ENCODE peak calls at places on chromosomes 1 and 21, in four cellular contexts. One of them, this sample, is unnamed. For H3K4me1, the result is how much of the 10 kb centered on the place peaks cover.

GRCh38 chr1:152654110-152654509 is 9.1 kb upstream of the LCE2D start:
- DNase-seq in SK-N-SH: peak
- DNase-seq in body of pancreas: peak
- DNase-seq in fibroblast of lung: peak
- DNase-seq in this sample: peak

GRCh38 chr21:37945036-37945435 is 28.8 kb upstream of the KCNJ6 start:
- DNase-seq in fibroblast of lung: no peak
- DNase-seq in body of pancreas: no peak
- DNase-seq in SK-N-SH: no peak
- DNase-seq in this sample: no peak

GRCh38 chr1:22922640-22923039 is 50.0 kb downstream of the LACTBL1 start:
- DNase-seq in SK-N-SH: no peak
- DNase-seq in fibroblast of lung: peak
- DNase-seq in body of pancreas: no peak
- DNase-seq in this sample: no peak

GRCh38 chr1:178938959-178939317 is 68.1 kb upstream of the ANGPTL1 start:
- DNase-seq in SK-N-SH: no peak
- DNase-seq in fibroblast of lung: peak
- DNase-seq in body of pancreas: peak
- DNase-seq in this sample: no peak

GRCh38 chr1:200866521-200866920 is 6.3 kb upstream of the GPR25 start:
- DNase-seq in body of pancreas: no peak
- DNase-seq in SK-N-SH: no peak
- DNase-seq in fibroblast of lung: peak
- DNase-seq in this sample: no peak

GRCh38 chr1:159175571-159175970 is 4.2 kb downstream of the CADM3 start:
- DNase-seq in body of pancreas: no peak
- DNase-seq in fibroblast of lung: no peak
- DNase-seq in SK-N-SH: no peak
- DNase-seq in this sample: no peak

GRCh38 chr1:6359568-6360496 is 33.7 kb downstream of the ACOT7 start:
- DNase-seq in fibroblast of lung: peak
- DNase-seq in body of pancreas: peak
- DNase-seq in SK-N-SH: peak
- DNase-seq in this sample: peak

GRCh38 chr1:110312188-110313121 is 26.7 kb upstream of the RBM15 start:
- DNase-seq in SK-N-SH: peak
- DNase-seq in fibroblast of lung: peak
- DNase-seq in body of pancreas: peak
- DNase-seq in this sample: peak

GRCh38 chr1:206955476-206956312 is 9.4 kb upstream of the PIGR start:
- DNase-seq in fibroblast of lung: peak
- DNase-seq in body of pancreas: no peak
- DNase-seq in SK-N-SH: no peak
- DNase-seq in this sample: no peak

GRCh38 chr1:32765561-32766327 is 51.4 kb downstream of the YARS1 start:
- DNase-seq in body of pancreas: no peak
- DNase-seq in fibroblast of lung: no peak
- DNase-seq in SK-N-SH: peak
- DNase-seq in this sample: no peak

GRCh38 chr1:244066954-244067716 is 16.1 kb downstream of the ZBTB18 start:
- DNase-seq in body of pancreas: no peak
- DNase-seq in fibroblast of lung: no peak
- DNase-seq in SK-N-SH: no peak
- DNase-seq in this sample: no peak

GRCh38 chr1:91891486-91891885 is 5.5 kb upstream of the TGFBR3 start:
- DNase-seq in SK-N-SH: no peak
- DNase-seq in body of pancreas: no peak
- DNase-seq in fibroblast of lung: no peak
- DNase-seq in this sample: peak

GRCh38 chr1:9722378-9722749 is 70.8 kb downstream of the PIK3CD start:
- DNase-seq in SK-N-SH: no peak
- DNase-seq in body of pancreas: no peak
- DNase-seq in fibroblast of lung: no peak
- DNase-seq in this sample: no peak

GRCh38 chr1:4585216-4585615 is 69.2 kb upstream of the AJAP1 start:
- DNase-seq in SK-N-SH: peak
- DNase-seq in body of pancreas: peak
- DNase-seq in fibroblast of lung: no peak
- DNase-seq in this sample: peak

GRCh38 chr1:245155186-245156040 is 628 bp downstream of the KIF26B start:
- DNase-seq in body of pancreas: no peak
- DNase-seq in SK-N-SH: peak
- DNase-seq in fibroblast of lung: peak
- DNase-seq in this sample: peak

GRCh38 chr1:54376085-54377039 is 29.8 kb downstream of the SSBP3 start:
- DNase-seq in SK-N-SH: no peak
- DNase-seq in body of pancreas: no peak
- DNase-seq in fibroblast of lung: no peak
- DNase-seq in this sample: no peak

GRCh38 chr21:39014751-39015150 is 168.5 kb downstream of the PSMG1 start:
- DNase-seq in body of pancreas: no peak
- DNase-seq in SK-N-SH: no peak
- DNase-seq in fibroblast of lung: peak
- DNase-seq in this sample: no peak

GRCh38 chr1:27668808-27669723 is 2.9 kb downstream of the IFI6 start:
- DNase-seq in SK-N-SH: peak
- DNase-seq in fibroblast of lung: peak
- DNase-seq in body of pancreas: peak
- DNase-seq in this sample: peak

GRCh38 chr1:219541946-219542345 is 71.0 kb downstream of the ZC3H11B start:
- DNase-seq in fibroblast of lung: peak
- DNase-seq in body of pancreas: no peak
- DNase-seq in SK-N-SH: no peak
- DNase-seq in this sample: no peak

GRCh38 chr21:26920055-26920454 is 46.8 kb downstream of the ADAMTS5 start:
- DNase-seq in SK-N-SH: no peak
- DNase-seq in body of pancreas: no peak
- DNase-seq in fibroblast of lung: no peak
- DNase-seq in this sample: no peak

GRCh38 chr1:96473791-96474452 is 247.7 kb upstream of the PTBP2 start:
- DNase-seq in body of pancreas: no peak
- DNase-seq in SK-N-SH: no peak
- DNase-seq in fibroblast of lung: peak
- DNase-seq in this sample: no peak

GRCh38 chr1:47325530-47325929 is 8.1 kb upstream of the CMPK1 start:
- DNase-seq in fibroblast of lung: peak
- DNase-seq in SK-N-SH: no peak
- DNase-seq in body of pancreas: no peak
- DNase-seq in this sample: no peak

GRCh38 chr21:39136711-39137110 is 46.5 kb downstream of the PSMG1 start:
- DNase-seq in body of pancreas: no peak
- DNase-seq in SK-N-SH: no peak
- DNase-seq in fibroblast of lung: peak
- DNase-seq in this sample: no peak

GRCh38 chr1:65027699-65028358 is 61.5 kb upstream of the JAK1 start:
- DNase-seq in fibroblast of lung: peak
- DNase-seq in SK-N-SH: no peak
- DNase-seq in body of pancreas: peak
- DNase-seq in this sample: no peak

GRCh38 chr1:10196991-10197390 is 13.4 kb upstream of the KIF1B start:
- DNase-seq in fibroblast of lung: peak
- DNase-seq in SK-N-SH: no peak
- DNase-seq in body of pancreas: no peak
- DNase-seq in this sample: no peak

GRCh38 chr1:172109357-172109756 is 268.1 kb downstream of the DNM3 start:
- DNase-seq in body of pancreas: no peak
- DNase-seq in fibroblast of lung: no peak
- DNase-seq in SK-N-SH: peak
- DNase-seq in this sample: peak

GRCh38 chr1:107874221-107874620 is 90.8 kb downstream of the VAV3 start:
- DNase-seq in body of pancreas: no peak
- DNase-seq in SK-N-SH: no peak
- DNase-seq in fibroblast of lung: no peak
- DNase-seq in this sample: no peak

GRCh38 chr1:183090386-183091006 is 67.3 kb downstream of the LAMC1 start:
- DNase-seq in body of pancreas: peak
- DNase-seq in fibroblast of lung: peak
- DNase-seq in SK-N-SH: no peak
- DNase-seq in this sample: peak

GRCh38 chr21:42238185-42238934 is 19.4 kb downstream of the ABCG1 start:
- DNase-seq in SK-N-SH: no peak
- DNase-seq in fibroblast of lung: no peak
- DNase-seq in body of pancreas: no peak
- DNase-seq in this sample: no peak

GRCh38 chr21:16330340-16331319 is 600.8 kb downstream of the USP25 start:
- DNase-seq in SK-N-SH: peak
- DNase-seq in fibroblast of lung: peak
- DNase-seq in body of pancreas: peak
- DNase-seq in this sample: peak

GRCh38 chr1:119409731-119410130 is 5.2 kb upstream of the HSD3B2 start:
- DNase-seq in SK-N-SH: no peak
- DNase-seq in fibroblast of lung: peak
- DNase-seq in body of pancreas: no peak
- DNase-seq in this sample: no peak

GRCh38 chr1:207067185-207067584 is 14.1 kb downstream of the PFKFB2 start:
- DNase-seq in body of pancreas: no peak
- DNase-seq in SK-N-SH: no peak
- DNase-seq in fibroblast of lung: no peak
- DNase-seq in this sample: no peak

GRCh38 chr1:23788695-23789094 is 2.2 kb upstream of the LYPLA2 start:
- DNase-seq in body of pancreas: no peak
- DNase-seq in fibroblast of lung: no peak
- DNase-seq in SK-N-SH: no peak
- DNase-seq in this sample: no peak

GRCh38 chr1:236908669-236909068 is 95.6 kb downstream of the MT1HL1 start:
- DNase-seq in body of pancreas: no peak
- DNase-seq in SK-N-SH: no peak
- DNase-seq in fibroblast of lung: no peak
- DNase-seq in this sample: no peak

GRCh38 chr1:181985981-181986906 is 75.3 kb downstream of the ZNF648 start:
- DNase-seq in fibroblast of lung: no peak
- DNase-seq in body of pancreas: no peak
- DNase-seq in SK-N-SH: no peak
- DNase-seq in this sample: no peak

GRCh38 chr1:115929846-115930245 is 46.5 kb upstream of the SLC22A15 start:
- DNase-seq in body of pancreas: no peak
- DNase-seq in SK-N-SH: peak
- DNase-seq in fibroblast of lung: peak
- DNase-seq in this sample: peak

GRCh38 chr1:84936116-84936810 is 43.3 kb upstream of the LPAR3 start:
- DNase-seq in body of pancreas: peak
- DNase-seq in SK-N-SH: peak
- DNase-seq in fibroblast of lung: peak
- DNase-seq in this sample: peak

GRCh38 chr1:153728305-153729066 is 636 bp downstream of the INTS3 start:
- DNase-seq in body of pancreas: peak
- DNase-seq in fibroblast of lung: peak
- DNase-seq in SK-N-SH: peak
- DNase-seq in this sample: peak

GRCh38 chr1:19328486-19328885 is 16.4 kb downstream of the SLC66A1 start:
- DNase-seq in body of pancreas: no peak
- DNase-seq in fibroblast of lung: no peak
- DNase-seq in SK-N-SH: no peak
- DNase-seq in this sample: no peak

GRCh38 chr1:19327301-19327700 is 15.2 kb downstream of the SLC66A1 start:
- DNase-seq in body of pancreas: no peak
- DNase-seq in fibroblast of lung: no peak
- DNase-seq in SK-N-SH: no peak
- DNase-seq in this sample: no peak

GRCh38 chr1:19329188-19329587 is 17.1 kb downstream of the SLC66A1 start:
- DNase-seq in fibroblast of lung: no peak
- DNase-seq in SK-N-SH: no peak
- DNase-seq in body of pancreas: no peak
- DNase-seq in this sample: no peak

GRCh38 chr1:19326748-19327065 is 14.6 kb downstream of the SLC66A1 start:
- DNase-seq in SK-N-SH: no peak
- DNase-seq in body of pancreas: no peak
- DNase-seq in fibroblast of lung: no peak
- DNase-seq in this sample: no peak

DNA sequence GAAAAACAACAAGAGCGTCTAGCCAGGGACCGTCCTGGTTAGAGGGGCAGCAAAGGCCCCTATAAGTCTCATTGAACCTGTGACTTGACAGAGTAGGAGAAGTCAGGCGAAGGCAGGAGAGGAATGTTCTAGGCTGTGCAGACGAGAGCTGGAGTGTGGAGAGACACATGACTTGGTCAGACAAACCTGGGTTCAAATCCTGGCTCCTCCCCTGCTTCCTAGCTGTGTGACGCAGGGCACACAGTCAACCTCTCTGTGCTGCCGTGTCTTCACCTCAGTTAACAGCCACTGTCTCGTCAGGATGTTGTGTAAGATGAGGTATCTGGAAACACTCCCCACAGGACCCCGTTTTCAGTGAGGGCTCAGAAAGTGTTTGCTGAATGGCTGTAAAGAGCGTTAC is 15.6 kb downstream of the SLC66A1 start:
- DNase-seq in fibroblast of lung: no peak
- DNase-seq in body of pancreas: no peak
- DNase-seq in SK-N-SH: no peak
- DNase-seq in this sample: no peak
- H3K4me1 ChIP-seq in fibroblast of lung: under half
- H3K4me1 ChIP-seq in body of pancreas: under half
- H3K4me1 ChIP-seq in SK-N-SH: under half
- H3K4me1 ChIP-seq in this sample: under half

DNA sequence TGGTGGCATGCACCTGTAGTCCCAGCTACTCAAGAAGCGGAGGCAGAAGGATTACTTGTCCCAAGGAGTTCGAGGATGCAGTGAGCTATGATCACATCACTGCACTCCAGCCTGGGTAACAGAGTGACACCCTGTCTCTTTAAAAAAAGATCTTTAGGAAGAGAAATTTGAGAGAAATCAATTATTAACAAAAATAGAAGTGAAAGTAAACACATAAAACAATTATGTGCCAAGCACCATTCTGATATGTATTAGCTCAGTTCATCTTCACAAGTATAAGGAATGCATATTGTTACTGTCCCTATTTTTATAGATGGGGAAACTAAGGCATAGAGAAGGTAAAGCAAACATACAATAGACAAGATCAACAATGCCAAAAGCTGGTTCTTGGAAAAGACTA is 48.1 kb downstream of the MATN1 start:
- DNase-seq in SK-N-SH: no peak
- DNase-seq in fibroblast of lung: no peak
- DNase-seq in body of pancreas: no peak
- DNase-seq in this sample: no peak
- H3K27ac ChIP-seq in SK-N-SH: no peak
- H3K27ac ChIP-seq in fibroblast of lung: no peak
- H3K27ac ChIP-seq in body of pancreas: no peak
- H3K27ac ChIP-seq in this sample: no peak

GRCh38 chr1:232602622-232603021 is 27.3 kb downstream of the SIPA1L2 start:
- DNase-seq in body of pancreas: no peak
- DNase-seq in fibroblast of lung: no peak
- DNase-seq in SK-N-SH: no peak
- DNase-seq in this sample: no peak
- TF ChIP-seq CTCF in body of pancreas: no peak
- TF ChIP-seq CTCF in fibroblast of lung: peak
- TF ChIP-seq CTCF in SK-N-SH: no peak
- TF ChIP-seq CTCF in this sample: peak

GRCh38 chr1:184509105-184509504 is 122.3 kb downstream of the C1orf21 start:
- DNase-seq in fibroblast of lung: no peak
- DNase-seq in SK-N-SH: no peak
- DNase-seq in body of pancreas: no peak
- DNase-seq in this sample: no peak
- H3K4me1 ChIP-seq in fibroblast of lung: under half
- H3K4me1 ChIP-seq in SK-N-SH: under half
- H3K4me1 ChIP-seq in body of pancreas: under half
- H3K4me1 ChIP-seq in this sample: under half